ENCODE peak calls at places on chromosomes 1 and 21, in four cellular contexts. B is iris pigment epithelial cell, A is NCI-H146, W is K562. E is an unnamed sample.

GRCh38 chr1:61173118-61173517 is 90.8 kb downstream of the NFIA start:
- DNase-seq in W (no peak), B (no peak), A (no peak), E (no peak)

GRCh38 chr21:33036430-33037162 is 10.9 kb downstream of the OLIG2 start:
- DNase-seq in W (no peak), B (peak; percentile 64), A (no peak), E (peak; percentile 76)

GRCh38 chr1:227780101-227781044 is 35.1 kb upstream of the PRSS38 start:
- DNase-seq in B (no peak), A (no peak), W (no peak), E (no peak)

GRCh38 chr1:211577826-211578639 is 928 bp downstream of the SLC30A1 start:
- DNase-seq in A (peak; percentile 64), B (peak; percentile 70), W (peak; percentile 88), E (peak; percentile 55)

GRCh38 chr1:236750928-236751327 is 44.2 kb upstream of the MTR start:
- DNase-seq in B (no peak), W (no peak), A (no peak), E (no peak)

GRCh38 chr1:24874611-24875225 is 55.4 kb downstream of the RUNX3 start:
- DNase-seq in B (no peak), W (no peak), A (no peak), E (no peak)

GRCh38 chr21:42495765-42496119 is 282 bp downstream of the RSPH1 start:
- DNase-seq in A (peak; percentile 44), W (no peak), B (no peak), E (peak; percentile 13)

GRCh38 chr21:41133896-41134522 is 34.0 kb upstream of the BACE2 start:
- DNase-seq in B (peak; percentile 52), A (peak; percentile 52), W (peak; percentile 49), E (peak; percentile 42)

GRCh38 chr1:32623775-32624174 is 26.6 kb downstream of the ZBTB8OS start:
- DNase-seq in B (no peak), W (no peak), A (no peak), E (no peak)

GRCh38 chr1:31799196-31799894 is 16.5 kb downstream of the SPOCD1 start:
- DNase-seq in W (no peak), B (no peak), A (no peak), E (no peak)

GRCh38 chr1:11882814-11883538 is 24.2 kb upstream of the NPPB start:
- DNase-seq in A (peak; percentile 75), B (no peak), W (peak; percentile 99), E (no peak)

GRCh38 chr1:9101510-9102146 is 27.3 kb downstream of the GPR157 start:
- DNase-seq in A (no peak), B (peak; percentile 70), W (peak; percentile 62), E (peak; percentile 72)